ENCODE peak calls at places on chromosomes 2 and 18, in eight cellular contexts. Z is suprapubic skin; L is body of pancreas; G is CD8-positive, alpha-beta T cell; E is AG08396; S is activated CD8-positive, alpha-beta memory T cell treated with anti-CD3 and anti-CD28 coated beads for 48 hours; I is WTC11; J is activated T-cell treated with anti-CD3 and anti-CD28 coated beads for 1 hour. W is an unnamed sample.

GRCh38 chr2:105118960-105119359 is 81.1 kb downstream of the MRPS9 start:
- DNase-seq in Z (no peak), L (no peak), G (no peak), E (no peak), S (no peak), I (peak), J (no peak), W (no peak)

GRCh38 chr18:75168654-75169053 is 40.3 kb downstream of the PTGR3 start:
- DNase-seq in Z (no peak), L (no peak), G (no peak), E (no peak), S (no peak), I (no peak), J (no peak), W (no peak)

GRCh38 chr2:46708492-46708891 is 207.1 kb downstream of the MCFD2 start:
- DNase-seq in Z (no peak), L (no peak), G (no peak), E (no peak), S (no peak), I (no peak), J (no peak), W (no peak)

GRCh38 chr2:157627594-157628281 is 926 bp downstream of the ACVR1C start:
- DNase-seq in Z (no peak), L (peak), G (peak), E (peak), S (no peak), I (peak), J (peak), W (peak)

GRCh38 chr2:150478206-150478974 is 9.1 kb downstream of the RND3 start:
- DNase-seq in Z (no peak), L (no peak), G (no peak), E (no peak), S (no peak), I (no peak), J (no peak), W (no peak)

GRCh38 chr2:75068546-75068945 is 110.1 kb downstream of the POLE4 start:
- DNase-seq in Z (no peak), L (no peak), G (no peak), E (no peak), S (no peak), I (no peak), J (no peak), W (no peak)

GRCh38 chr2:240060977-240061591 is 7.8 kb upstream of the OR6B3 start:
- DNase-seq in Z (no peak), L (peak), G (peak), E (peak), S (no peak), I (no peak), J (peak), W (peak)

GRCh38 chr2:208406474-208407451 is at the start of gene PTH2R:
- DNase-seq in Z (no peak), L (peak), G (no peak), E (peak), S (no peak), I (peak), J (no peak), W (no peak)

GRCh38 chr2:105870858-105871257 is 126.1 kb downstream of the NCK2 start:
- DNase-seq in Z (no peak), L (no peak), G (no peak), E (no peak), S (no peak), I (no peak), J (no peak), W (no peak)

GRCh38 chr18:43193336-43193735 is 77.9 kb upstream of the RIT2 start:
- DNase-seq in Z (no peak), L (no peak), G (no peak), E (no peak), S (no peak), I (no peak), J (no peak), W (no peak)

GRCh38 chr2:208064220-208064951 is 39.1 kb upstream of the PLEKHM3 start:
- DNase-seq in Z (no peak), L (no peak), G (no peak), E (peak), S (no peak), I (no peak), J (no peak), W (no peak)

GRCh38 chr2:28628987-28629386 is 122.6 kb upstream of the PPP1CB start:
- DNase-seq in Z (no peak), L (no peak), G (no peak), E (no peak), S (no peak), I (no peak), J (no peak), W (no peak)

W was measured in CD4-positive, alpha-beta T cell.